ENCODE peak calls at places on chromosomes 3 and 15, in ten cellular contexts. E is GM10248; O is type B pancreatic cell; L is LoVo; Y is stimulated activated CD4-positive, alpha-beta T cell treated with anti-CD3 and anti-CD28 coated beads, Interleukin-2, amount 100 ng/mL, for 48 hours; T is H54; C is anterior cingulate cortex; Q is activated CD4-positive, alpha-beta T cell treated with anti-CD3 and anti-CD28 coated beads, Interleukin-2, amount 50 U/mL, for 1 hour; D is GM03348; N is iPS-NIHi11. K is an unnamed sample.

GRCh38 chr15:92878593-92879053 is 21.5 kb upstream of the CHD2 start:
- DNase-seq in E (no peak), O (no peak), L (no peak), Y (no peak), T (no peak), C (no peak), Q (no peak), D (no peak), N (no peak), K (no peak)

GRCh38 chr15:66685638-66686150 is 16.3 kb upstream of the SMAD6 start:
- DNase-seq in E (no peak), O (no peak), L (no peak), Y (no peak), T (no peak), C (no peak), Q (no peak), D (no peak), N (no peak), K (no peak)

GRCh38 chr3:2937578-2937977 is 172.6 kb downstream of the IL5RA start:
- DNase-seq in E (no peak), O (no peak), L (no peak), Y (no peak), T (no peak), C (no peak), Q (no peak), D (no peak), N (no peak), K (no peak)

GRCh38 chr15:72229076-72229946 is 1.7 kb downstream of the PKM start:
- DNase-seq in E (no peak), O (no peak), L (no peak), Y (no peak), T (no peak), C (no peak), Q (peak), D (no peak), N (no peak), K (no peak)

GRCh38 chr3:49638445-49638844 is 35.7 kb upstream of the APEH start:
- DNase-seq in E (no peak), O (no peak), L (peak), Y (no peak), T (peak), C (no peak), Q (no peak), D (peak), N (no peak), K (no peak)

GRCh38 chr3:187102073-187102634 is 37.1 kb downstream of the RPL39L start:
- DNase-seq in E (no peak), O (no peak), L (no peak), Y (no peak), T (no peak), C (no peak), Q (no peak), D (no peak), N (no peak), K (no peak)

GRCh38 chr15:49168026-49168425 is 2.0 kb upstream of the GALK2 start:
- DNase-seq in E (no peak), O (no peak), L (no peak), Y (no peak), T (no peak), C (no peak), Q (no peak), D (peak), N (no peak), K (no peak)

GRCh38 chr3:197559662-197560061 is 3.9 kb upstream of the BDH1 start:
- DNase-seq in E (no peak), O (no peak), L (no peak), Y (no peak), T (no peak), C (no peak), Q (no peak), D (no peak), N (no peak), K (no peak)

GRCh38 chr3:72821170-72821781 is 27.0 kb downstream of the SHQ1 start:
- DNase-seq in E (peak), O (no peak), L (peak), Y (no peak), T (no peak), C (no peak), Q (no peak), D (no peak), N (no peak), K (no peak)

GRCh38 chr3:156148946-156149348 is 28.6 kb downstream of the KCNAB1 start:
- DNase-seq in E (no peak), O (no peak), L (no peak), Y (no peak), T (no peak), C (no peak), Q (no peak), D (no peak), N (no peak), K (no peak)

GRCh38 chr3:4795905-4796304 is 183.3 kb upstream of the BHLHE40 start:
- DNase-seq in E (no peak), O (no peak), L (no peak), Y (no peak), T (no peak), C (no peak), Q (no peak), D (no peak), N (no peak), K (no peak)

GRCh38 chr3:193921480-193921879 is 214.5 kb upstream of the HES1 start:
- DNase-seq in E (no peak), O (no peak), L (no peak), Y (no peak), T (no peak), C (no peak), Q (no peak), D (no peak), N (no peak), K (no peak)

GRCh38 chr15:64070965-64071851 is 22.4 kb downstream of the CIAO2A start:
- DNase-seq in E (no peak), O (no peak), L (no peak), Y (no peak), T (peak), C (no peak), Q (no peak), D (peak), N (no peak), K (no peak)